ENCODE peak calls at places on chromosomes 6 and 20, in nine cellular contexts. K is astrocyte of the spinal cord; F is stimulated activated CD8-positive, alpha-beta memory T cell treated with anti-CD3 and anti-CD28 coated beads, Interleukin-15, amount 100 ng/mL, for 48 hours; Z is testis; O is Ammon's horn; D is colonic mucosa; N is psoas muscle; Y is skeletal muscle cell; A is AG04450. T is an unnamed sample.

GRCh38 chr20:3209946-3210317 is 634 bp downstream of the ITPA start:
- DNase-seq in K (peak; percentile 6), F (no peak), Z (no peak), O (no peak), D (no peak), N (no peak), Y (no peak), A (no peak), T (peak; percentile 16)

GRCh38 chr20:11217322-11217989 is 543.7 kb upstream of the JAG1 start:
- DNase-seq in K (no peak), F (no peak), Z (no peak), O (no peak), D (peak; percentile 23), N (no peak), Y (no peak), A (no peak), T (no peak)

GRCh38 chr6:101490857-101491256 is 97.3 kb downstream of the GRIK2 start:
- DNase-seq in K (no peak), F (no peak), Z (no peak), O (no peak), D (no peak), N (no peak), Y (no peak), A (no peak), T (no peak)

GRCh38 chr6:56891754-56892153 is 63.2 kb upstream of the BEND6 start:
- DNase-seq in K (no peak), F (no peak), Z (no peak), O (no peak), D (no peak), N (no peak), Y (no peak), A (peak; percentile 8), T (no peak)

GRCh38 chr20:8131598-8132014 is 460 bp upstream of the PLCB1 start:
- DNase-seq in K (no peak), F (no peak), Z (no peak), O (no peak), D (no peak), N (no peak), Y (no peak), A (no peak), T (no peak)

GRCh38 chr6:12356983-12357972 is 67.1 kb downstream of the EDN1 start:
- DNase-seq in K (no peak), F (no peak), Z (no peak), O (peak; percentile 63), D (no peak), N (no peak), Y (no peak), A (no peak), T (no peak)

GRCh38 chr6:5422321-5422915 is 161.1 kb downstream of the FARS2 start:
- DNase-seq in K (peak; percentile 59), F (no peak), Z (peak; percentile 17), O (peak; percentile 56), D (no peak), N (no peak), Y (no peak), A (peak; percentile 21), T (peak; percentile 19)

GRCh38 chr6:14706378-14706929 is 539.4 kb upstream of the JARID2 start:
- DNase-seq in K (peak; percentile 99), F (peak; percentile 88), Z (no peak), O (peak; percentile 38), D (no peak), N (peak; percentile 71), Y (peak; percentile 100), A (peak; percentile 98), T (peak; percentile 88)

GRCh38 chr6:22621028-22621427 is 51.7 kb downstream of the HDGFL1 start:
- DNase-seq in K (no peak), F (no peak), Z (no peak), O (no peak), D (no peak), N (no peak), Y (no peak), A (no peak), T (no peak)

GRCh38 chr6:5905431-5906339 is 101.0 kb downstream of the NRN1 start:
- DNase-seq in K (peak; percentile 87), F (no peak), Z (peak; percentile 73), O (peak; percentile 70), D (peak; percentile 53), N (peak; percentile 92), Y (peak; percentile 82), A (peak; percentile 55), T (no peak)

GRCh38 chr6:130244728-130245127 is 22.0 kb upstream of the SAMD3 start:
- DNase-seq in K (no peak), F (no peak), Z (no peak), O (no peak), D (no peak), N (no peak), Y (no peak), A (no peak), T (no peak)

GRCh38 chr6:11363881-11364576 is 131.6 kb upstream of the NEDD9 start:
- DNase-seq in K (no peak), F (peak; percentile 45), Z (no peak), O (no peak), D (no peak), N (no peak), Y (no peak), A (no peak), T (peak; percentile 86)

GRCh38 chr6:12228447-12229146 is 61.6 kb upstream of the EDN1 start:
- DNase-seq in K (no peak), F (no peak), Z (no peak), O (no peak), D (peak; percentile 79), N (no peak), Y (no peak), A (no peak), T (no peak)

GRCh38 chr20:33377366-33377765 is 24.0 kb downstream of the CDK5RAP1 start:
- DNase-seq in K (no peak), F (no peak), Z (no peak), O (no peak), D (no peak), N (no peak), Y (no peak), A (no peak), T (no peak)

GRCh38 chr20:60255426-60255825 is 297.2 kb downstream of the CDH26 start:
- DNase-seq in K (no peak), F (no peak), Z (no peak), O (no peak), D (no peak), N (no peak), Y (no peak), A (no peak), T (no peak)

GRCh38 chr6:25670793-25671513 is 18.9 kb downstream of the SCGN start:
- DNase-seq in K (no peak), F (no peak), Z (no peak), O (no peak), D (no peak), N (no peak), Y (no peak), A (no peak), T (no peak)

GRCh38 chr6:31400467-31401289 is 2.7 kb upstream of the MICA start:
- DNase-seq in K (peak; percentile 37), F (peak; percentile 53), Z (peak; percentile 83), O (peak; percentile 35), D (peak; percentile 86), N (peak; percentile 87), Y (no peak), A (no peak), T (peak; percentile 90)

GRCh38 chr20:58567437-58567836 is 52.2 kb upstream of the APCDD1L start:
- DNase-seq in K (no peak), F (no peak), Z (no peak), O (no peak), D (no peak), N (no peak), Y (no peak), A (no peak), T (no peak)

GRCh38 chr6:10589429-10589727 is 68.2 kb downstream of the GCNT2 start:
- DNase-seq in K (no peak), F (no peak), Z (no peak), O (no peak), D (no peak), N (no peak), Y (no peak), A (no peak), T (no peak)

GRCh38 chr20:47156431-47156841 is 200.1 kb downstream of the ZMYND8 start:
- DNase-seq in K (no peak), F (no peak), Z (no peak), O (no peak), D (no peak), N (no peak), Y (no peak), A (no peak), T (no peak)

GRCh38 chr6:40924832-40925231 is 114.2 kb downstream of the UNC5CL start:
- DNase-seq in K (no peak), F (no peak), Z (no peak), O (no peak), D (no peak), N (no peak), Y (no peak), A (no peak), T (no peak)

GRCh38 chr6:34386316-34387137 is 5.9 kb downstream of the NUDT3 start:
- DNase-seq in K (peak; percentile 84), F (no peak), Z (no peak), O (no peak), D (no peak), N (no peak), Y (peak; percentile 98), A (peak; percentile 70), T (no peak)

GRCh38 chr6:118562959-118563358 is 14.9 kb downstream of the PLN start:
- DNase-seq in K (peak; percentile 64), F (no peak), Z (no peak), O (no peak), D (no peak), N (no peak), Y (no peak), A (no peak), T (no peak)

T was measured in activated CD8-positive, alpha-beta T cell treated with anti-CD3 and anti-CD28 coated beads for 36 hours.